ENCODE peak calls at places on chromosomes 6 and 20, in seven cellular contexts. G is stomach, Z is tibial artery, U is lower lobe of right lung, L is neural progenitor cell, I is left ventricle myocardium inferior, C is mammary epithelial cell. K is an unnamed sample. For H3K4me1, H3K9me3 and H3K27me3, the result is how much of the 10 kb centered on the place peaks cover.

GRCh38 chr20:3047486-3048419 is 1.9 kb downstream of the MRPS26 start:
- DNase-seq in L (no peak), U (no peak), G (no peak), Z (no peak), I (no peak), C (no peak), K (no peak)

GRCh38 chr20:58950603-58951002 is 30.5 kb upstream of the NELFCD start:
- DNase-seq in U (no peak), I (no peak), G (no peak), Z (no peak), C (no peak), L (no peak), K (no peak)

GRCh38 chr20:33119725-33120720 is 40.6 kb downstream of the BPIFB4 start:
- DNase-seq in G (no peak), C (peak), Z (no peak), I (no peak), L (no peak), U (no peak), K (no peak)

GRCh38 chr20:2756056-2756611 is 44.3 kb downstream of the CPXM1 start:
- DNase-seq in C (no peak), L (peak), Z (no peak), U (no peak), G (no peak), I (no peak), K (no peak)

GRCh38 chr6:164291224-164291623 is 876.7 kb downstream of the QKI start:
- DNase-seq in Z (no peak), I (no peak), U (no peak), C (no peak), L (no peak), G (no peak), K (no peak)

GRCh38 chr6:4584801-4585200 is 191.4 kb upstream of the CDYL start:
- DNase-seq in C (no peak), G (no peak), Z (no peak), U (no peak), I (no peak), L (no peak), K (no peak)

GRCh38 chr6:28944412-28945006 is 20.7 kb upstream of the TRIM27 start:
- DNase-seq in C (peak), I (no peak), Z (no peak), L (peak), U (no peak), G (peak), K (no peak)

GRCh38 chr6:75543311-75543710 is 49.7 kb upstream of the FILIP1 start:
- DNase-seq in I (no peak), Z (no peak), C (no peak), U (no peak), G (no peak), L (no peak), K (no peak)

GRCh38 chr20:25476106-25477105 is 68.9 kb downstream of the GINS1 start:
- DNase-seq in L (no peak), C (no peak), Z (no peak), U (no peak), I (no peak), G (no peak), K (no peak)

DNA sequence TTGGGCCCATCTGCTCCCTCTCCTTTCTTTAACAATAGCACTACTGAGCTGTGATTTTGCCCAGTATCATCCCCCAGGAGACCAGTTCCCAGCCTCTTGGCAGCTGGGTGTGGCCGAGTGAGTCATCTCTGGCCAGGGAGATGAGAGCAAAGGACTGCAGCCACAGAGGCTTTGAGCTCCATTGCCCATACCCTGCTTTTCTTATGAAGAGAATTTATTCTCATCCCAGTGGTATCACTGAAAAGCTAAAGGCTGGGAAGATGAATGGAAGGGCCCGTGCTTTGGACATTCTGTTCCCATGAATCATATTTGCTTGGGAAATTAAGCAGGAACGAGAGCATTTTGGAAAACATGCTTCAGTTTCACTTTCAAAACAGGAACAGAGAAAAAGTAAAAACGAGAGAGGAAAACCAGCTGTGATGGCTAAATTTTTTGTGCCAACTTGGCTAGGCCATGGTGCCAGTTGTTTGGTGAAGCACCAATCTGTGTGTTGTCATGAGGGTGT is 14.9 kb downstream of the CST3 start:
- DNase-seq in L (no peak), Z (peak), G (peak), I (peak), U (peak), C (peak), K (no peak)
- H3K4me1 ChIP-seq in L (under half), Z (under half), G (under half), I (under half), U (under half), C (under half), K (under half)

GRCh38 chr6:161214722-161215121 is 59.1 kb downstream of the AGPAT4 start:
- DNase-seq in G (no peak), I (no peak), C (no peak), Z (no peak), U (no peak), L (no peak), K (no peak)
- H3K9me3 ChIP-seq in G (under half), I (under half), C (under half), Z (under half), U (under half), L (under half), K (under half)

DNA sequence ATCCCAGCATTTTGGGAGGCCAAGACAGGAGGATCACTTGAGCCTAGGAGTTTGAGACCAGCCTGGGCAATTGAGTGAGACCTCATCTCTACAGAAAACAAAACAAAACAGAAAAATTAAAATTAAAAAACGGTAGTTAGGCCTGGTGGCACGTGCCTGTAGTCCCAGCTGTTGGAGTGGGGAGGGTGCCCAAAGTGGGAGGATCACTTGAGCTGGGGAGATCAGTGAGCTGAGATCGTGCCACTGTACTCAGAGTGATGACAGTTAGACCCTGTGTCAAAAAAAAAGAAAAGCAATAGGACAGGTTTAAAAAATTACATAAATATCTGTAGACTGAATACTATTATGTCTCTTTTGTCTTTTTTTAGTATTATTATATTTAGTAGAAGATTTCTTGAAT is 64.3 kb downstream of the ITCH start:
- DNase-seq in Z (no peak), L (no peak), I (no peak), C (no peak), U (no peak), G (no peak), K (no peak)
- H3K27me3 ChIP-seq in Z (under half), L (under half), I (under half), C (under half), U (under half), G (under half), K (under half)

DNA sequence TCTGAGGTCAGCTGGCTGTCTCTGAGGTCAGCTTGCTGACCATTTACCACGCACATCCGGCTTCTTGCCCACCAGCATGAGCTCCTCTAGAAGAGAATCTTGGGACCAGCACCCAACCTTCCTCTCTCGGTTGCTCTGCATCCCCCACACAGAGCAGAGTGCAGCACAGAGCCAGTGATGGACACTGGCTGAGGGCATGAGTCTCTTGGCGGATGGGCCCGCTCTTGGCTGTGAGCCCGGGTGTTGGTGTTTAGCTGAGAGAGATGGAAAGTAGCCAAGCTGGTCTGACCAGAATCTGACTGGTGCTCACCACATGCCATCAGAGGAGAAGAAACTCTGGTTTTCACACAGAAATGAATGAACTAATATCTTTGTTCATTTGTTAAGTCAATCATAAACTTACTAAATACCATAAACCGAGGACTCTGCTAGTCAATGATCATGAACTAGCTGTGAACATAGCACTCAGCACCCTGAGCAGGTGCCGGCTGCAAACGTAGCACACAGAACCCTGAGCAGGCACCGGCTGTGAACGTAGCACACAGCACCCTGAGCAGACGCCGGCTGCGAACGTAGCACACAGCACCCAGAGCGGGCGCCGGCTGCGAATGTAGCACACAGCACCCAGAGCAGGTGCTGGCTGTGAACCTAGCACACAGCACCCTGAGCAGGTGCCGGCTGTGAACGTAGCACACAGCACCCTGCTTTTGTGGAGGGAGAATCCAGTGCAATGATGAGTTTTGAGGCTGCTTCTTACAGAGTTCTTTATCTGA is 10.4 kb upstream of the THBS2 start:
- DNase-seq in G (no peak), I (peak), U (no peak), C (peak), Z (no peak), L (no peak), K (no peak)
- H3K4me1 ChIP-seq in G (under half), I (under half), U (under half), C (under half), Z (under half), L (under half), K (under half)

GRCh38 chr6:8652710-8653109 is 217.4 kb upstream of the SLC35B3 start:
- DNase-seq in G (no peak), I (no peak), Z (no peak), C (no peak), L (no peak), U (no peak), K (no peak)
- H3K9me3 ChIP-seq in G (under half), I (under half), Z (under half), C (under half), L (under half), U (under half), K (under half)

GRCh38 chr20:61663521-61664425 is 401.9 kb downstream of the TAF4 start:
- DNase-seq in C (no peak), Z (no peak), U (no peak), L (no peak), I (no peak), G (no peak), K (peak)
- H3K27me3 ChIP-seq in C (under half), Z (under half), U (under half), L (under half), I (half or more), G (under half), K (under half)

GRCh38 chr6:15423286-15423957 is 177.6 kb downstream of the JARID2 start:
- DNase-seq in G (no peak), L (no peak), I (no peak), C (peak), Z (no peak), U (no peak), K (no peak)

GRCh38 chr6:15426926-15427325 is 181.1 kb downstream of the JARID2 start:
- DNase-seq in Z (no peak), I (no peak), C (no peak), G (no peak), U (no peak), L (no peak), K (no peak)

GRCh38 chr6:15425947-15426346 is 180.1 kb downstream of the JARID2 start:
- DNase-seq in U (peak), G (no peak), L (no peak), C (no peak), Z (no peak), I (no peak), K (no peak)

GRCh38 chr6:15427360-15428070 is 181.6 kb downstream of the JARID2 start:
- DNase-seq in G (no peak), C (peak), I (no peak), Z (no peak), U (no peak), L (no peak), K (no peak)

DNA sequence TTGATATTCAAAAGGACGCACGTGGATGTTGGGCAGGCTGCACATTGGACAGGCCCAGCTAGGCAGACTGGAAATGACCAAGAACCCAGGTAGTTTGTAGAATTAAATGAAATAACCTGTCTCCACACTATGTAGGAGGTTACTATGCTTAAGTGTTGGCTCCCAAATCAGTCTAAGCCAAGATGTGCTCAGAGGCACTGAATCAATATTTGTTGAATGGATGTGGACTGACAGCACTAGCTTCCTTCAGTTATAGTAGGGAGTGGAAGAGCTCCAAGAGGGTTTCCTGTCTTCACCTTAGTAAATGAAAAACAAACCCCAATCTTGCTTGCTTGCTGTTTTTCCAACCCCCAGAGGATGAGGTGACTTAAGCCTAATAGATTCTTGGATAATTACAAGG is 180.5 kb downstream of the JARID2 start:
- DNase-seq in Z (no peak), G (no peak), U (no peak), C (no peak), I (no peak), L (no peak), K (no peak)
- H3K4me1 ChIP-seq in Z (under half), G (half or more), U (half or more), C (under half), I (half or more), L (under half), K (under half)

GRCh38 chr6:119026822-119027221 is 51.6 kb downstream of the FAM184A start:
- DNase-seq in U (no peak), L (no peak), I (no peak), C (no peak), Z (no peak), G (no peak), K (no peak)

GRCh38 chr6:119028106-119028505 is 50.4 kb downstream of the FAM184A start:
- DNase-seq in L (peak), Z (no peak), U (no peak), G (no peak), C (no peak), I (no peak), K (no peak)

GRCh38 chr6:119025793-119026192 is 52.7 kb downstream of the FAM184A start:
- DNase-seq in U (no peak), C (no peak), I (no peak), L (no peak), Z (no peak), G (no peak), K (no peak)

GRCh38 chr6:119030759-119031158 is 47.7 kb downstream of the FAM184A start:
- DNase-seq in I (no peak), Z (no peak), L (no peak), C (no peak), G (no peak), U (no peak), K (no peak)

DNA sequence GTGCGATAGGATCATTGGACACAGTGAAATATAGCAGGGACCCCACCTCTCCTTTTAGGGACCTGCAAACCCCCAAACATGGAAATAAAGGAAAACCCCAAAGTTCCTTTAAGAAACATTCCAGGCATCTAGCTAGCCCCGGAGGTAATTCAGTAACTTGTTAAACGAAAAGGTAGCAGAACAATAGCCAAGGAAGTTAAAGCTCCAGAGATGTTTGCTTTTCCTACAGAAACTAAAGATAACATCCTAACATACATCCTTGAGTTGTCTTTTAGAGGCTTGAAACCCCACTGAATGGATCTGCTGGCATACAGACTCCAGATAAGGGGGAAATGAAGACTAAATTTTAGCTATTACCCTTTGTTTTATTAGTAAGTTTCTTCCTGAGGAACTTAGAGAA is 51.0 kb downstream of the FAM184A start:
- DNase-seq in L (no peak), U (no peak), I (no peak), G (no peak), C (no peak), Z (no peak), K (no peak)
- H3K9me3 ChIP-seq in L (under half), U (under half), I (under half), G (under half), C (under half), Z (under half), K (under half)